ENCODE peak calls at places on chromosome 17, in eight cellular contexts. Z is sigmoid colon, F is glutamatergic neuron, Q is LHCN-M2, K is AG10803, X is GDM1, Y is AML-193, U is GF-D8. G is an unnamed sample.

GRCh38 chr17:44247346-44248219 is 20.4 kb downstream of the SLC4A1 start:
- DNase-seq in Y (no peak), Q (peak), F (no peak), K (no peak), X (no peak), U (no peak), Z (no peak), G (no peak)

GRCh38 chr17:49700956-49701355 is 6.8 kb downstream of the SLC35B1 start:
- DNase-seq in U (no peak), Q (no peak), Y (no peak), Z (no peak), K (no peak), F (no peak), X (no peak), G (no peak)

GRCh38 chr17:49762148-49762941 is 1.6 kb downstream of the FAM117A start:
- DNase-seq in Z (no peak), Y (no peak), U (no peak), K (peak), F (no peak), Q (no peak), X (no peak), G (no peak)

GRCh38 chr17:16255481-16255901 is 38.5 kb downstream of the PIGL start:
- DNase-seq in Z (peak), X (no peak), F (no peak), Q (no peak), K (peak), U (no peak), Y (no peak), G (no peak)

GRCh38 chr17:74623693-74624093 is at the start of gene CD300E:
- DNase-seq in Q (no peak), Z (no peak), F (no peak), Y (no peak), U (no peak), X (no peak), K (no peak), G (no peak)

GRCh38 chr17:35069311-35069710 is 5.8 kb upstream of the RFFL start:
- DNase-seq in Z (no peak), Y (no peak), F (no peak), U (no peak), Q (peak), K (peak), X (no peak), G (no peak)

GRCh38 chr17:38528101-38528500 is 77.7 kb downstream of the SRCIN1 start:
- DNase-seq in U (no peak), Y (no peak), Z (no peak), K (no peak), Q (no peak), X (no peak), F (no peak), G (no peak)

GRCh38 chr17:83125515-83126274 is 46.3 kb downstream of the METRNL start:
- DNase-seq in X (no peak), Y (no peak), K (peak), Z (peak), U (peak), F (peak), Q (no peak), G (no peak)

GRCh38 chr17:8445536-8445935 is 9.9 kb downstream of the NDEL1 start:
- DNase-seq in K (no peak), Z (no peak), Y (no peak), X (no peak), U (no peak), Q (no peak), F (no peak), G (no peak)

GRCh38 chr17:77909236-77909635 is 49.3 kb upstream of the TNRC6C start:
- DNase-seq in K (no peak), Y (no peak), Q (no peak), X (no peak), Z (peak), U (no peak), F (no peak), G (no peak)

GRCh38 chr17:50270430-50271172 is 3.7 kb upstream of the TMEM92 start:
- DNase-seq in Q (no peak), Z (peak), Y (no peak), F (no peak), X (no peak), K (peak), U (no peak), G (no peak)

GRCh38 chr17:73600103-73600871 is 44.0 kb downstream of the SDK2 start:
- DNase-seq in Q (no peak), Y (no peak), F (no peak), K (peak), Z (no peak), U (no peak), X (no peak), G (no peak)

GRCh38 chr17:39236981-39237441 is 11.3 kb upstream of the STAC2 start:
- DNase-seq in U (no peak), X (no peak), K (no peak), Q (no peak), F (no peak), Y (no peak), Z (no peak), G (no peak)

GRCh38 chr17:63686138-63686685 is 13.7 kb downstream of the LIMD2 start:
- DNase-seq in Q (no peak), F (no peak), U (no peak), K (no peak), X (no peak), Z (no peak), Y (no peak), G (no peak)

GRCh38 chr17:81537343-81537855 is 9.2 kb downstream of the FSCN2 start:
- DNase-seq in U (no peak), X (peak), F (peak), Z (no peak), Y (no peak), Q (no peak), K (no peak), G (peak)

GRCh38 chr17:70810609-70811008 is 641.3 kb downstream of the KCNJ2 start:
- DNase-seq in Z (no peak), K (peak), F (no peak), U (no peak), Y (no peak), Q (no peak), X (no peak), G (no peak)

GRCh38 chr17:72515291-72516065 is 394.7 kb downstream of the SOX9 start:
- DNase-seq in Q (peak), K (no peak), X (no peak), Z (no peak), U (no peak), F (no peak), Y (no peak), G (no peak)

GRCh38 chr17:8137645-8138342 is 13.9 kb upstream of the HES7 start:
- DNase-seq in U (no peak), Q (no peak), Y (no peak), Z (peak), K (no peak), X (no peak), F (no peak), G (no peak)

GRCh38 chr17:9339958-9340357 is 235.7 kb downstream of the STX8 start:
- DNase-seq in K (no peak), F (no peak), Z (no peak), X (no peak), Y (no peak), Q (no peak), U (no peak), G (no peak)

GRCh38 chr17:12665263-12666210 is at the start of gene MYOCD:
- DNase-seq in F (peak), X (no peak), U (no peak), K (no peak), Y (no peak), Q (no peak), Z (peak), G (no peak)

GRCh38 chr17:75457047-75457654 is 716 bp downstream of the TMEM94 start:
- DNase-seq in F (peak), K (peak), Z (no peak), Q (peak), U (no peak), X (no peak), Y (no peak), G (peak)

GRCh38 chr17:2357931-2358434 is 20.7 kb downstream of the SGSM2 start:
- DNase-seq in Y (no peak), U (no peak), Z (no peak), Q (no peak), F (no peak), X (no peak), K (no peak), G (no peak)

GRCh38 chr17:72432881-72433280 is 312.1 kb downstream of the SOX9 start:
- DNase-seq in X (no peak), K (no peak), Q (no peak), U (no peak), F (no peak), Z (no peak), Y (no peak), G (no peak)

GRCh38 chr17:65170839-65171238 is 33.7 kb downstream of the RGS9 start:
- DNase-seq in X (no peak), F (no peak), U (no peak), Z (no peak), Q (no peak), Y (no peak), K (no peak), G (no peak)

GRCh38 chr17:29645516-29646051 is 22.9 kb upstream of the CORO6 start:
- DNase-seq in X (no peak), F (no peak), Q (peak), Z (peak), Y (no peak), K (peak), U (peak), G (peak)

GRCh38 chr17:8189041-8189710 is 804 bp downstream of the BORCS6 start:
- DNase-seq in U (no peak), Z (no peak), K (peak), F (no peak), Y (no peak), Q (no peak), X (no peak), G (peak)

GRCh38 chr17:9924735-9925191 is 19.7 kb upstream of the RCVRN start:
- DNase-seq in Q (peak), U (peak), F (no peak), X (peak), Z (no peak), Y (peak), K (peak), G (no peak)

GRCh38 chr17:79633154-79633553 is 22.3 kb upstream of the RBFOX3 start:
- DNase-seq in Y (no peak), X (no peak), F (no peak), Q (no peak), K (no peak), Z (peak), U (no peak), G (no peak)

GRCh38 chr17:72683506-72684404 is 408.7 kb downstream of the SLC39A11 start:
- DNase-seq in F (no peak), K (peak), Y (no peak), Z (no peak), Q (peak), U (no peak), X (no peak), G (no peak)

GRCh38 chr17:65537845-65538678 is 23.4 kb downstream of the AXIN2 start:
- DNase-seq in X (no peak), Z (no peak), K (peak), Q (no peak), U (no peak), Y (no peak), F (no peak), G (no peak)

GRCh38 chr17:41211845-41212466 is 14.5 kb upstream of the KRTAP9-2 start:
- DNase-seq in X (no peak), F (no peak), U (no peak), Y (no peak), Q (peak), K (peak), Z (no peak), G (no peak)

G was measured in activated naive CD8-positive, alpha-beta T cell treated with anti-CD3 and anti-CD28 coated beads for 36 hours.